ENCODE peak calls at places on chromosomes 12 and 14, in ten cellular contexts. U is cardiac fibroblast; X is transverse colon; G is GM23338; T is CD4-positive, alpha-beta T cell; E is choroid plexus epithelial cell; O is heart right ventricle; L is endothelial cell of umbilical vein; J is uterus; W is astrocyte of the spinal cord. C is an unnamed sample.

GRCh38 chr14:101254805-101255764 is 306.2 kb upstream of the DIO3 start:
- DNase-seq in X (no peak), J (peak), U (peak), G (no peak), L (no peak), T (no peak), W (no peak), O (no peak), E (no peak), C (peak)

GRCh38 chr14:51576899-51577298 is 74.8 kb upstream of the FRMD6 start:
- DNase-seq in U (no peak), J (no peak), L (no peak), O (no peak), G (no peak), W (no peak), E (peak), T (no peak), X (no peak), C (peak)

GRCh38 chr12:65192963-65193516 is 23.7 kb downstream of the LEMD3 start:
- DNase-seq in O (no peak), J (no peak), U (no peak), L (no peak), W (no peak), T (no peak), E (no peak), X (no peak), G (no peak), C (no peak)

GRCh38 chr12:11595080-11595479 is 54.4 kb upstream of the ETV6 start:
- DNase-seq in U (no peak), E (no peak), J (no peak), X (no peak), T (no peak), L (no peak), O (no peak), G (no peak), W (no peak), C (no peak)

GRCh38 chr14:68783408-68784297 is 9.2 kb downstream of the ZFP36L1 start:
- DNase-seq in U (no peak), O (no peak), E (no peak), L (no peak), X (peak), G (no peak), T (no peak), W (no peak), J (peak), C (no peak)

GRCh38 chr12:6575648-6576047 is 7.6 kb upstream of the NOP2 start:
- DNase-seq in E (no peak), X (no peak), L (no peak), O (no peak), J (no peak), U (no peak), T (no peak), W (no peak), G (no peak), C (no peak)

GRCh38 chr14:29039171-29039570 is 272.6 kb downstream of the FOXG1 start:
- DNase-seq in X (no peak), G (peak), W (peak), T (no peak), E (peak), U (peak), L (no peak), J (no peak), O (no peak), C (no peak)

GRCh38 chr12:116389990-116390655 is 112.6 kb upstream of the MED13L start:
- DNase-seq in J (no peak), L (peak), T (no peak), G (no peak), U (peak), W (peak), E (peak), X (no peak), O (no peak), C (peak)

GRCh38 chr14:70555890-70556289 is 21.1 kb upstream of the ADAM20 start:
- DNase-seq in E (peak), X (no peak), L (no peak), G (peak), O (peak), W (no peak), U (peak), J (no peak), T (no peak), C (no peak)

GRCh38 chr14:70567791-70568190 is 32.7 kb downstream of the MED6 start:
- DNase-seq in J (no peak), X (no peak), U (peak), T (no peak), O (no peak), W (peak), E (peak), L (peak), G (peak), C (peak)

GRCh38 chr12:89544730-89545184 is 18.9 kb upstream of the POC1B start:
- DNase-seq in J (no peak), T (no peak), G (peak), X (peak), W (peak), E (peak), O (peak), U (peak), L (peak), C (peak)

GRCh38 chr14:101501858-101502615 is 59.3 kb upstream of the DIO3 start:
- DNase-seq in G (no peak), E (no peak), L (no peak), O (no peak), W (no peak), J (peak), U (no peak), T (no peak), X (no peak), C (no peak)

GRCh38 chr14:100384819-100385813 is 62.0 kb downstream of the SLC25A47 start:
- DNase-seq in E (peak), W (peak), J (no peak), U (peak), X (no peak), O (no peak), G (peak), T (no peak), L (peak), C (peak)

GRCh38 chr12:89525002-89525823 is 617 bp upstream of the GALNT4 start:
- DNase-seq in G (peak), T (peak), X (peak), J (peak), L (peak), W (peak), O (peak), U (no peak), E (peak), C (peak)

GRCh38 chr14:58298880-58299664 is 717 bp downstream of the ARID4A start:
- DNase-seq in O (peak), X (peak), G (peak), J (peak), L (peak), U (peak), E (no peak), T (peak), W (no peak), C (peak)

GRCh38 chr12:114684098-114684869 is at the start of gene TBX3:
- DNase-seq in G (peak), E (peak), L (peak), X (peak), U (peak), J (peak), T (no peak), O (peak), W (peak), C (peak)

GRCh38 chr12:18275974-18276373 is 14.7 kb downstream of the PIK3C2G start:
- DNase-seq in G (no peak), L (no peak), W (peak), J (no peak), U (no peak), X (no peak), E (peak), O (no peak), T (no peak), C (no peak)

GRCh38 chr14:70600382-70601157 is at the start of gene MED6:
- DNase-seq in U (peak), E (peak), W (peak), L (peak), O (peak), X (peak), G (peak), T (peak), J (peak), C (peak)

GRCh38 chr14:89564291-89564957 is 147.4 kb upstream of the FOXN3 start:
- DNase-seq in E (peak), O (no peak), U (no peak), J (no peak), W (peak), G (no peak), T (no peak), X (no peak), L (peak), C (no peak)

GRCh38 chr14:96574633-96575191 is 72.5 kb downstream of the PAPOLA start:
- DNase-seq in W (peak), O (no peak), T (no peak), E (peak), L (no peak), J (peak), G (no peak), U (peak), X (no peak), C (peak)

GRCh38 chr12:28939427-28939826 is 209.7 kb upstream of the FAR2 start:
- DNase-seq in U (no peak), X (no peak), O (no peak), G (no peak), E (no peak), T (no peak), W (no peak), J (no peak), L (peak), C (no peak)

GRCh38 chr12:66087365-66087943 is 43.1 kb downstream of the LLPH start:
- DNase-seq in E (peak), O (peak), X (peak), L (peak), W (peak), T (peak), J (peak), U (peak), G (peak), C (peak)

GRCh38 chr14:30257946-30258661 is 300.9 kb upstream of the G2E3 start:
- DNase-seq in G (no peak), O (no peak), E (no peak), T (no peak), W (no peak), L (no peak), X (no peak), U (no peak), J (no peak), C (no peak)

GRCh38 chr12:47772094-47772660 is 861 bp upstream of the SLC48A1 start:
- DNase-seq in L (no peak), O (no peak), W (no peak), U (no peak), E (no peak), X (no peak), J (no peak), T (no peak), G (no peak), C (no peak)

GRCh38 chr12:47773858-47774580 is 981 bp downstream of the SLC48A1 start:
- DNase-seq in E (no peak), G (no peak), W (no peak), X (no peak), L (no peak), U (no peak), T (no peak), O (no peak), J (no peak), C (no peak)

GRCh38 chr12:47772738-47773061 is 338 bp upstream of the SLC48A1 start:
- DNase-seq in E (no peak), O (no peak), W (no peak), G (no peak), T (no peak), J (no peak), L (no peak), X (no peak), U (no peak), C (no peak)

GRCh38 chr12:47774664-47775063 is 1.6 kb downstream of the SLC48A1 start:
- DNase-seq in E (no peak), W (no peak), J (no peak), L (no peak), X (no peak), G (no peak), O (no peak), U (no peak), T (no peak), C (no peak)

DNA sequence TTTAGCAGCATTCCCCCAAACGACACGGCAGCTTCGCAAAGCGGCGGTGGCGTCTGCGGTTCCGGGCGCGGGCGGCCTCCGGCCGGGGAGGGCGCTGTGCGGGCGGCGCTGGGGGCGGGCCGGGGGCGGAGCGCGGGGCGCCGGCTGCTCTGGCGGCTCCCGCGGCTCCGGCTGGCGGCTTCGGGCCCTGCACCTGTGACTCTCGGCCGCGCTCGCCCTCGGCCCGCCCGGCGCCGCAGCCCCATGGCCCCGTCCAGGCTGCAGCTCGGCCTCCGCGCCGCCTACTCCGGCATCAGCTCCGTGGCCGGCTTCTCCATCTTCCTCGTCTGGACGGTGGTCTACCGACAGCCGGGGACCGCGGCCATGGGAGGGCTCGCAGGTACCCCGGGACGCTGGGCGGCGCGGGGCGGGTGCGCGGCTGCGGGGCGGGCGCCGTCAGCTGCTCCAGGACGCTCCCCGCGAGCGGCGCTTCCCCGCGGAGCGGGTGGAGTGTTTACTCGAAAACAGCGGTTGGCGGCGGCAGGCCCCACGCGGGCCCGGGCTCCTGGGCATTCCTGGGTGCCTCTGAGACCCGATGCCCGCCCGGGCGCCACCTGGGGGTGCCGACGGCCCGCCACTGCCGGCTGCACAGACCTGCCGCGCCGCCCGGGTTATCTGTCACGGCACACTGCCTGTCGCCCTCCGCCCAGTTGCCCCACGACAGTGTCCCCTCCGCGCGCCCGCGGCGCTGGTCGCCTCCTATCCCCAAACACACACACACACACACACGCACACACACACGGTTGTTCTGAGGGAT is at the start of gene SLC48A1:
- DNase-seq in G (peak), O (peak), L (peak), J (peak), T (peak), X (peak), E (peak), W (no peak), U (peak), C (peak)
- TF ChIP-seq CTCF in G (no peak), O (peak), L (peak), J (peak), T (peak), X (peak), E (peak), W (peak), U (peak), C (no peak)

GRCh38 chr14:45990252-45990651 is 661.3 kb downstream of the RPL10L start:
- DNase-seq in T (no peak), G (peak), U (no peak), J (no peak), W (no peak), O (no peak), E (peak), X (no peak), L (no peak), C (peak)
- TF ChIP-seq CTCF in T (no peak), G (peak), U (peak), J (no peak), W (peak), O (no peak), E (peak), X (no peak), L (no peak), C (peak)

GRCh38 chr14:34498684-34499412 is 36.8 kb upstream of the SPTSSA start:
- DNase-seq in T (no peak), J (no peak), L (peak), O (no peak), G (peak), U (peak), W (peak), X (peak), E (peak), C (peak)
- TF ChIP-seq CTCF in T (no peak), J (no peak), L (no peak), O (peak), G (peak), U (peak), W (peak), X (peak), E (peak), C (peak)

DNA sequence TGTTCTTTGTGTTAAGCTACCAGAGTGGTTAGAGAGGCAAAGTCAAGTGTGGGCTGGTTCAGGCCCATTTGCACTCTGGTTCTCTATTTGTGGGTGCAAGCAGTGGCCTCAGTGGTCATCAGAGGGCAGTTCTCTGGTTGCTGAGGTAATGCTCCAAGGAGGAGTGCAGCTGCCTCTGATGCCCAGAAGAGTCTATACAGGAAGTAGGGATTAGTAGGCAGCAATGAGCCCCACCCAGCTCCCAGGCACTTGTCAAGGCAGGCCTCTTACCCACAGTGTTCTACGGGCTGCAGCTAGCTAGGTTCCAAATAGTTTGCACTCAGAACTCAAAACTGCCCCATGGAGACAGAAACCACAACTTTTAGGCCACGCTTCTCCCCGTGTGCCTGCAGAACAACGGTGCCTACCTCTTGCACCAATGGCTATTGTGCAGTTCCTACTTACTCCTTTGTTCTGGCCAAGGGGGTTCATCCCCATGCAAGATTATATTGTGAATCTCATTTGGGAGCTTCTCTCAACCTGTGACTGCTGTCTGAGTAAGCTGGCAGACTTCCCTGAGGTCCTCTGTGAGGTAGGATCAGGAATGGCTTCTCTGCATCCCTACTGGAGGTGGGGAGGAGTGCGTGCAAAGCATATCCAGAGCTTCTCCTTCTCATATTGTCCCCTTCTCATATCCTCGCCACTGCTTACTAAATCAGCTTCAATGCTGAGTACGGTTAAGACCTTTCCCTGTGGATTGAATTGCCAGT is 410.3 kb upstream of the LMO3 start:
- DNase-seq in G (no peak), T (no peak), X (no peak), L (no peak), E (no peak), O (no peak), U (no peak), W (no peak), J (no peak), C (peak)
- TF ChIP-seq CTCF in G (no peak), T (no peak), X (no peak), L (no peak), E (no peak), O (no peak), U (no peak), W (no peak), J (no peak), C (no peak)

GRCh38 chr12:102740157-102741032 is 176.6 kb downstream of the PAH start:
- DNase-seq in X (no peak), O (no peak), G (peak), W (peak), J (no peak), U (peak), L (no peak), T (no peak), E (peak), C (peak)
- TF ChIP-seq CTCF in X (no peak), O (no peak), G (peak), W (no peak), J (peak), U (no peak), L (no peak), T (no peak), E (peak), C (peak)

C was measured in MCF 10A.